ENCODE peak calls at places on chromosome 1, in ten cellular contexts. B is RWPE1, R is progenitor cell of endocrine pancreas, F is dorsolateral prefrontal cortex, N is hepatocyte, P is tibial artery, X is MCF 10A, U is transverse colon, L is left ventricle myocardium inferior, D is nephron progenitor cell. Q is an unnamed sample.

GRCh38 chr1:46173361-46173856 is 1.5 kb upstream of the TSPAN1 start:
- DNase-seq in D (no peak), X (no peak), L (no peak), P (no peak), U (no peak), R (no peak), F (no peak), N (peak; percentile 54), B (no peak), Q (no peak)

GRCh38 chr1:161038523-161039153 is at the start of gene TSTD1:
- DNase-seq in N (peak; percentile 84), R (peak; percentile 44), D (peak; percentile 72), L (peak; percentile 52), X (peak; percentile 76), F (peak; percentile 54), U (peak; percentile 90), P (peak; percentile 71), B (peak; percentile 80), Q (no peak)

GRCh38 chr1:90821793-90822359 is 104.8 kb upstream of the BARHL2 start:
- DNase-seq in R (no peak), F (no peak), L (no peak), D (no peak), P (no peak), X (peak; percentile 38), U (no peak), B (no peak), N (no peak), Q (no peak)

GRCh38 chr1:34742667-34743270 is 12.1 kb upstream of the GJB5 start:
- DNase-seq in D (peak; percentile 95), L (peak; percentile 69), X (peak; percentile 77), P (peak; percentile 75), F (peak; percentile 88), B (peak; percentile 86), N (peak; percentile 93), U (peak; percentile 89), R (peak; percentile 94), Q (peak; percentile 81)

GRCh38 chr1:94602802-94603625 is 61.5 kb upstream of the F3 start:
- DNase-seq in N (peak; percentile 56), X (peak; percentile 58), U (no peak), P (no peak), R (no peak), F (no peak), B (no peak), L (no peak), D (no peak), Q (no peak)

GRCh38 chr1:186236921-186237320 is 138.1 kb downstream of the TPR start:
- DNase-seq in F (no peak), X (peak; percentile 96), D (no peak), U (no peak), B (peak; percentile 80), P (no peak), L (no peak), N (peak; percentile 43), R (no peak), Q (no peak)

GRCh38 chr1:231058416-231059109 is 18.5 kb upstream of the FAM89A start:
- DNase-seq in U (no peak), P (no peak), N (peak; percentile 54), B (no peak), X (no peak), D (no peak), F (no peak), L (no peak), R (peak; percentile 12), Q (no peak)

GRCh38 chr1:198686069-198686728 is 47.4 kb downstream of the PTPRC start:
- DNase-seq in B (peak; percentile 49), L (no peak), F (no peak), R (no peak), X (peak; percentile 63), P (no peak), U (no peak), D (no peak), N (peak; percentile 19), Q (no peak)

GRCh38 chr1:41383094-41383852 is 22.0 kb downstream of the FOXO6 start:
- DNase-seq in P (no peak), U (no peak), F (no peak), R (no peak), B (no peak), L (no peak), D (peak; percentile 46), X (no peak), N (no peak), Q (no peak)

GRCh38 chr1:161190962-161191521 is 7.8 kb downstream of the ADAMTS4 start:
- DNase-seq in P (peak; percentile 65), F (no peak), B (no peak), L (no peak), X (no peak), N (no peak), D (no peak), R (no peak), U (no peak), Q (no peak)

GRCh38 chr1:29282924-29283803 is 46.8 kb downstream of the PTPRU start:
- DNase-seq in L (no peak), R (no peak), B (peak; percentile 42), N (peak; percentile 72), X (peak; percentile 67), F (no peak), P (no peak), D (peak; percentile 96), U (peak; percentile 56), Q (no peak)

GRCh38 chr1:10209590-10209904 is 823 bp upstream of the KIF1B start:
- DNase-seq in D (no peak), B (no peak), U (no peak), R (no peak), P (no peak), X (no peak), L (no peak), N (no peak), F (no peak), Q (no peak)

GRCh38 chr1:156151093-156151688 is 2.2 kb upstream of the SEMA4A start:
- DNase-seq in L (no peak), F (no peak), X (peak; percentile 60), P (peak; percentile 82), D (no peak), U (peak; percentile 43), R (no peak), N (no peak), B (no peak), Q (no peak)

GRCh38 chr1:31781138-31782065 is 17.3 kb upstream of the ADGRB2 start:
- DNase-seq in D (no peak), P (no peak), L (no peak), B (no peak), F (no peak), R (no peak), N (no peak), X (no peak), U (no peak), Q (no peak)

GRCh38 chr1:157403203-157403602 is 149.1 kb downstream of the FCRL5 start:
- DNase-seq in X (peak; percentile 59), B (peak; percentile 41), F (no peak), D (no peak), P (no peak), L (no peak), U (no peak), R (no peak), N (peak; percentile 44), Q (no peak)

GRCh38 chr1:25642710-25643109 is 26.1 kb downstream of the MAN1C1 start:
- DNase-seq in F (no peak), U (peak; percentile 55), R (no peak), X (no peak), N (no peak), P (no peak), D (no peak), B (no peak), L (no peak), Q (no peak)

GRCh38 chr1:43421976-43422750 is 31.6 kb downstream of the HYI start:
- DNase-seq in B (no peak), P (peak; percentile 29), U (no peak), F (no peak), R (no peak), N (no peak), D (no peak), L (no peak), X (no peak), Q (no peak)

GRCh38 chr1:14083277-14083676 is 383.3 kb downstream of the PRDM2 start:
- DNase-seq in B (no peak), L (no peak), R (no peak), X (no peak), P (no peak), U (no peak), N (no peak), F (no peak), D (no peak), Q (no peak)

GRCh38 chr1:108747128-108747827 is 804 bp downstream of the STXBP3 start:
- DNase-seq in F (peak; percentile 78), P (peak; percentile 90), X (peak; percentile 87), L (peak; percentile 71), N (peak; percentile 88), B (peak; percentile 85), U (peak; percentile 84), D (peak; percentile 68), R (peak; percentile 21), Q (no peak)

DNA sequence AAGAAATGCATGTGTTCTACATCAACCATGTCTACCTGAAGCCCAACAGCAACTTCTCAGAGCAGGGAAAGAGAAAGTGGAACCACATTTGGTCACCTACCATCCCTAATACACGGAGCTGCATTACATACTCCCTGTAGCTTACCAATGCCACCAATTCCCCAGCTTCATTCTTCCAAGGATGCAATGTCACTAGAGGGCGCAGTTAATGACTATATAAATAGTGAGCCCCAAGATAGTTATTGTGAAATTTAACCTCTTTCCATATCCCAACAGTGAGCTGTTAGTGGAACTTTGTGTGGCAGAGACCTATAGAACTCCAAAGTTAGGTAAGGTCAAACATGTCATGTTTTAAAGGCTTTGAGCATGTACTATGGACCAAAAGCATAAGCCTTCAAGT is 618.3 kb downstream of the SMYD3 start:
- DNase-seq in B (no peak), P (no peak), X (peak; percentile 85), L (no peak), N (peak; percentile 49), U (no peak), D (no peak), R (no peak), F (no peak), Q (no peak)
- TF ChIP-seq CTCF in B (no peak), P (no peak), X (peak; percentile 49), L (peak; percentile 25), N (peak; percentile 42), U (peak; percentile 15), D (peak; percentile 11), R (peak; percentile 40), F (no peak), Q (peak; percentile 37)

GRCh38 chr1:2875677-2876531 is 74.4 kb upstream of the TTC34 start:
- DNase-seq in N (no peak), F (peak; percentile 53), B (no peak), U (no peak), D (peak; percentile 48), X (no peak), L (peak; percentile 32), R (no peak), P (peak; percentile 75), Q (no peak)
- TF ChIP-seq CTCF in N (no peak), F (peak; percentile 76), B (no peak), U (peak; percentile 27), D (no peak), X (no peak), L (peak; percentile 69), R (no peak), P (peak; percentile 75), Q (no peak)

GRCh38 chr1:86146566-86146965 is 10.0 kb downstream of the COL24A1 start:
- DNase-seq in B (no peak), P (no peak), U (no peak), R (no peak), D (no peak), L (no peak), N (no peak), X (no peak), F (no peak), Q (no peak)
- TF ChIP-seq CTCF in B (peak; percentile 10), P (no peak), U (no peak), R (no peak), D (no peak), L (no peak), N (no peak), X (no peak), F (no peak), Q (peak; percentile 21)

GRCh38 chr1:178379807-178380206 is 117.0 kb downstream of the CLEC20A start:
- DNase-seq in F (no peak), B (no peak), R (no peak), D (peak; percentile 54), N (no peak), U (no peak), X (no peak), P (no peak), L (no peak), Q (no peak)
- TF ChIP-seq CTCF in F (no peak), B (no peak), R (peak; percentile 43), D (peak; percentile 73), N (peak; percentile 10), U (no peak), X (no peak), P (no peak), L (no peak), Q (no peak)